ENCODE peak calls at places on chromosomes 3 and 15, in four cellular contexts. R is IMR-90, A is GDM1, L is psoas muscle. C is an unnamed sample.

GRCh38 chr15:39828374-39828931 is 45.8 kb upstream of the FSIP1 start:
- DNase-seq in R (peak), A (no peak), L (no peak), C (peak)

GRCh38 chr15:75167588-75168076 is 34.0 kb upstream of the C15orf39 start:
- DNase-seq in R (peak), A (no peak), L (no peak), C (peak)

GRCh38 chr15:23859008-23859407 is 171.9 kb upstream of the NDN start:
- DNase-seq in R (no peak), A (no peak), L (no peak), C (no peak)

GRCh38 chr3:49566312-49566711 is 12.0 kb downstream of the BSN start:
- DNase-seq in R (no peak), A (no peak), L (no peak), C (peak)

GRCh38 chr3:12138044-12138443 is 20.7 kb downstream of the TIMP4 start:
- DNase-seq in R (peak), A (no peak), L (no peak), C (peak)

GRCh38 chr15:47386459-47386858 is 330.8 kb upstream of the SEMA6D start:
- DNase-seq in R (no peak), A (no peak), L (no peak), C (no peak)

GRCh38 chr3:151379083-151379734 is 5.3 kb downstream of the P2RY12 start:
- DNase-seq in R (no peak), A (peak), L (no peak), C (peak)

GRCh38 chr3:80771085-80771484 is 990.4 kb downstream of the GBE1 start:
- DNase-seq in R (no peak), A (no peak), L (no peak), C (peak)

GRCh38 chr3:24850245-24850644 is 355.6 kb upstream of the THRB start:
- DNase-seq in R (no peak), A (no peak), L (no peak), C (no peak)

GRCh38 chr15:66080791-66081475 is 172.6 kb downstream of the MEGF11 start:
- DNase-seq in R (peak), A (no peak), L (no peak), C (peak)

GRCh38 chr3:71537211-71537611 is 46.3 kb downstream of the FOXP1 start:
- DNase-seq in R (peak), A (no peak), L (no peak), C (peak)

GRCh38 chr3:193951859-193952258 is 184.1 kb upstream of the HES1 start:
- DNase-seq in R (no peak), A (no peak), L (no peak), C (no peak)

GRCh38 chr15:48242531-48242930 is 36.4 kb downstream of the SLC12A1 start:
- DNase-seq in R (no peak), A (no peak), L (no peak), C (no peak)

GRCh38 chr15:58793862-58794261 is 22.8 kb downstream of the MINDY2 start:
- DNase-seq in R (no peak), A (no peak), L (no peak), C (no peak)

GRCh38 chr3:63875510-63875909 is 11.8 kb downstream of the ATXN7 start:
- DNase-seq in R (no peak), A (no peak), L (no peak), C (no peak)

GRCh38 chr15:90882781-90883525 is 1.4 kb upstream of the FES start:
- DNase-seq in R (no peak), A (no peak), L (peak), C (no peak)

GRCh38 chr15:52172869-52173268 is 18.3 kb downstream of the GNB5 start:
- DNase-seq in R (no peak), A (no peak), L (no peak), C (no peak)

GRCh38 chr3:131386429-131386926 is 4.9 kb downstream of the NUDT16 start:
- DNase-seq in R (no peak), A (peak), L (peak), C (peak)

GRCh38 chr15:72369964-72370363 is 5.8 kb downstream of the HEXA start:
- DNase-seq in R (no peak), A (no peak), L (no peak), C (no peak)

GRCh38 chr15:99621767-99622166 is 56.0 kb downstream of the MEF2A start:
- DNase-seq in R (no peak), A (no peak), L (no peak), C (no peak)

GRCh38 chr3:94360982-94361381 is 298.1 kb downstream of the NSUN3 start:
- DNase-seq in R (no peak), A (no peak), L (no peak), C (no peak)

GRCh38 chr3:129984124-129984523 is 9.6 kb downstream of the TRH start:
- DNase-seq in R (no peak), A (no peak), L (no peak), C (peak)

GRCh38 chr3:43034911-43035310 is 55.8 kb downstream of the GASK1A start:
- DNase-seq in R (no peak), A (no peak), L (no peak), C (no peak)

GRCh38 chr15:70029297-70029701 is 68.4 kb downstream of the TLE3 start:
- DNase-seq in R (no peak), A (no peak), L (no peak), C (no peak)

GRCh38 chr15:33154366-33155166 is 39.9 kb downstream of the FMN1 start:
- DNase-seq in R (peak), A (peak), L (no peak), C (peak)

GRCh38 chr3:57910988-57911387 is 97.2 kb upstream of the FLNB start:
- DNase-seq in R (peak), A (no peak), L (no peak), C (peak)

GRCh38 chr15:62392411-62392810 is 227.3 kb upstream of the C2CD4B start:
- DNase-seq in R (peak), A (no peak), L (peak), C (peak)

GRCh38 chr3:23002846-23003800 is 200.0 kb upstream of the UBE2E2 start:
- DNase-seq in R (peak), A (no peak), L (no peak), C (peak)

GRCh38 chr3:156610154-156610553 is 55.2 kb upstream of the SSR3 start:
- DNase-seq in R (no peak), A (no peak), L (no peak), C (no peak)

GRCh38 chr15:92383528-92384326 is 10.0 kb upstream of the ST8SIA2 start:
- DNase-seq in R (peak), A (no peak), L (no peak), C (peak)

C was measured in EH.